ENCODE peak calls at places on chromosomes 6 and 20, in eight cellular contexts. One of them, this sample, is unnamed.

GRCh38 chr6:95071464-95071863 is 505.9 kb upstream of the MANEA start:
- DNase-seq in OCI-LY7: no peak
- DNase-seq in testis: no peak
- DNase-seq in CD8-positive, alpha-beta T cell: no peak
- DNase-seq in PC-9: no peak
- DNase-seq in ovary: no peak
- DNase-seq in astrocyte: no peak
- DNase-seq in kidney: no peak
- DNase-seq in this sample: no peak

GRCh38 chr6:110068592-110068967 is 90.5 kb downstream of the GPR6 start:
- DNase-seq in OCI-LY7: no peak
- DNase-seq in testis: no peak
- DNase-seq in CD8-positive, alpha-beta T cell: no peak
- DNase-seq in PC-9: no peak
- DNase-seq in ovary: no peak
- DNase-seq in astrocyte: no peak
- DNase-seq in kidney: no peak
- DNase-seq in this sample: no peak

GRCh38 chr6:122130026-122130348 is 269.5 kb upstream of the HSF2 start:
- DNase-seq in OCI-LY7: no peak
- DNase-seq in testis: no peak
- DNase-seq in CD8-positive, alpha-beta T cell: no peak
- DNase-seq in PC-9: no peak
- DNase-seq in ovary: no peak
- DNase-seq in astrocyte: no peak
- DNase-seq in kidney: no peak
- DNase-seq in this sample: no peak

GRCh38 chr6:132382630-132383175 is 18.6 kb downstream of the MOXD1 start:
- DNase-seq in OCI-LY7: peak
- DNase-seq in testis: no peak
- DNase-seq in CD8-positive, alpha-beta T cell: no peak
- DNase-seq in PC-9: no peak
- DNase-seq in ovary: no peak
- DNase-seq in astrocyte: no peak
- DNase-seq in kidney: no peak
- DNase-seq in this sample: no peak

GRCh38 chr6:160791459-160791858 is 89.4 kb downstream of the PLG start:
- DNase-seq in OCI-LY7: no peak
- DNase-seq in testis: no peak
- DNase-seq in CD8-positive, alpha-beta T cell: no peak
- DNase-seq in PC-9: peak
- DNase-seq in ovary: no peak
- DNase-seq in astrocyte: no peak
- DNase-seq in kidney: no peak
- DNase-seq in this sample: no peak

GRCh38 chr6:134175532-134176282 is 123.3 kb upstream of the SLC2A12 start:
- DNase-seq in OCI-LY7: no peak
- DNase-seq in testis: peak
- DNase-seq in CD8-positive, alpha-beta T cell: no peak
- DNase-seq in PC-9: peak
- DNase-seq in ovary: no peak
- DNase-seq in astrocyte: peak
- DNase-seq in kidney: peak
- DNase-seq in this sample: peak

GRCh38 chr6:148175511-148176188 is 167.0 kb upstream of the SASH1 start:
- DNase-seq in OCI-LY7: no peak
- DNase-seq in testis: no peak
- DNase-seq in CD8-positive, alpha-beta T cell: no peak
- DNase-seq in PC-9: no peak
- DNase-seq in ovary: no peak
- DNase-seq in astrocyte: no peak
- DNase-seq in kidney: no peak
- DNase-seq in this sample: no peak

GRCh38 chr6:63319911-63320310 is at the start of gene LGSN:
- DNase-seq in OCI-LY7: no peak
- DNase-seq in testis: no peak
- DNase-seq in CD8-positive, alpha-beta T cell: no peak
- DNase-seq in PC-9: no peak
- DNase-seq in ovary: no peak
- DNase-seq in astrocyte: no peak
- DNase-seq in kidney: no peak
- DNase-seq in this sample: no peak

GRCh38 chr6:34836008-34836407 is 44.1 kb downstream of the BLTP3A start:
- DNase-seq in OCI-LY7: no peak
- DNase-seq in testis: no peak
- DNase-seq in CD8-positive, alpha-beta T cell: no peak
- DNase-seq in PC-9: no peak
- DNase-seq in ovary: no peak
- DNase-seq in astrocyte: no peak
- DNase-seq in kidney: no peak
- DNase-seq in this sample: no peak

GRCh38 chr6:162785632-162786242 is 58.0 kb downstream of the PACRG start:
- DNase-seq in OCI-LY7: no peak
- DNase-seq in testis: no peak
- DNase-seq in CD8-positive, alpha-beta T cell: no peak
- DNase-seq in PC-9: no peak
- DNase-seq in ovary: no peak
- DNase-seq in astrocyte: no peak
- DNase-seq in kidney: peak
- DNase-seq in this sample: no peak

GRCh38 chr20:50980851-50981713 is 22.5 kb downstream of the MOCS3 start:
- DNase-seq in OCI-LY7: peak
- DNase-seq in testis: peak
- DNase-seq in CD8-positive, alpha-beta T cell: peak
- DNase-seq in PC-9: peak
- DNase-seq in ovary: peak
- DNase-seq in astrocyte: peak
- DNase-seq in kidney: no peak
- DNase-seq in this sample: no peak

GRCh38 chr6:95686858-95687257 is 109.5 kb downstream of the MANEA start:
- DNase-seq in OCI-LY7: no peak
- DNase-seq in testis: no peak
- DNase-seq in CD8-positive, alpha-beta T cell: no peak
- DNase-seq in PC-9: no peak
- DNase-seq in ovary: no peak
- DNase-seq in astrocyte: no peak
- DNase-seq in kidney: no peak
- DNase-seq in this sample: no peak

GRCh38 chr6:159929819-159930218 is 39.0 kb downstream of the MAS1 start:
- DNase-seq in OCI-LY7: no peak
- DNase-seq in testis: no peak
- DNase-seq in CD8-positive, alpha-beta T cell: peak
- DNase-seq in PC-9: no peak
- DNase-seq in ovary: peak
- DNase-seq in astrocyte: no peak
- DNase-seq in kidney: peak
- DNase-seq in this sample: no peak

GRCh38 chr6:157989541-157990289 is 8.1 kb downstream of the SYNJ2 start:
- DNase-seq in OCI-LY7: no peak
- DNase-seq in testis: peak
- DNase-seq in CD8-positive, alpha-beta T cell: no peak
- DNase-seq in PC-9: peak
- DNase-seq in ovary: peak
- DNase-seq in astrocyte: peak
- DNase-seq in kidney: peak
- DNase-seq in this sample: peak

GRCh38 chr6:79669766-79670165 is 38.6 kb downstream of the SH3BGRL2 start:
- DNase-seq in OCI-LY7: no peak
- DNase-seq in testis: no peak
- DNase-seq in CD8-positive, alpha-beta T cell: no peak
- DNase-seq in PC-9: no peak
- DNase-seq in ovary: no peak
- DNase-seq in astrocyte: no peak
- DNase-seq in kidney: no peak
- DNase-seq in this sample: no peak

GRCh38 chr6:122735618-122736017 is 43.9 kb upstream of the FABP7 start:
- DNase-seq in OCI-LY7: no peak
- DNase-seq in testis: no peak
- DNase-seq in CD8-positive, alpha-beta T cell: no peak
- DNase-seq in PC-9: no peak
- DNase-seq in ovary: no peak
- DNase-seq in astrocyte: no peak
- DNase-seq in kidney: no peak
- DNase-seq in this sample: no peak

GRCh38 chr20:25011831-25012241 is 19.3 kb upstream of the APMAP start:
- DNase-seq in OCI-LY7: no peak
- DNase-seq in testis: no peak
- DNase-seq in CD8-positive, alpha-beta T cell: no peak
- DNase-seq in PC-9: no peak
- DNase-seq in ovary: no peak
- DNase-seq in astrocyte: no peak
- DNase-seq in kidney: no peak
- DNase-seq in this sample: no peak

GRCh38 chr6:136426627-136427377 is 123.4 kb downstream of the MAP7 start:
- DNase-seq in OCI-LY7: no peak
- DNase-seq in testis: no peak
- DNase-seq in CD8-positive, alpha-beta T cell: no peak
- DNase-seq in PC-9: no peak
- DNase-seq in ovary: no peak
- DNase-seq in astrocyte: no peak
- DNase-seq in kidney: no peak
- DNase-seq in this sample: no peak

GRCh38 chr20:37385176-37385575 is 39.2 kb downstream of the SRC start:
- DNase-seq in OCI-LY7: no peak
- DNase-seq in testis: no peak
- DNase-seq in CD8-positive, alpha-beta T cell: no peak
- DNase-seq in PC-9: no peak
- DNase-seq in ovary: no peak
- DNase-seq in astrocyte: no peak
- DNase-seq in kidney: peak
- DNase-seq in this sample: no peak

GRCh38 chr6:170292111-170292777 is 1.4 kb upstream of the DLL1 start:
- DNase-seq in OCI-LY7: no peak
- DNase-seq in testis: no peak
- DNase-seq in CD8-positive, alpha-beta T cell: no peak
- DNase-seq in PC-9: no peak
- DNase-seq in ovary: peak
- DNase-seq in astrocyte: no peak
- DNase-seq in kidney: no peak
- DNase-seq in this sample: no peak

GRCh38 chr6:122612838-122613237 is 2.6 kb downstream of the PKIB start:
- DNase-seq in OCI-LY7: no peak
- DNase-seq in testis: no peak
- DNase-seq in CD8-positive, alpha-beta T cell: no peak
- DNase-seq in PC-9: no peak
- DNase-seq in ovary: no peak
- DNase-seq in astrocyte: no peak
- DNase-seq in kidney: no peak
- DNase-seq in this sample: no peak

GRCh38 chr6:44029489-44030185 is 97.6 kb downstream of the MRPL14 start:
- DNase-seq in OCI-LY7: no peak
- DNase-seq in testis: no peak
- DNase-seq in CD8-positive, alpha-beta T cell: no peak
- DNase-seq in PC-9: no peak
- DNase-seq in ovary: no peak
- DNase-seq in astrocyte: no peak
- DNase-seq in kidney: peak
- DNase-seq in this sample: peak

GRCh38 chr6:89260310-89260709 is 43.2 kb upstream of the GABRR1 start:
- DNase-seq in OCI-LY7: peak
- DNase-seq in testis: no peak
- DNase-seq in CD8-positive, alpha-beta T cell: no peak
- DNase-seq in PC-9: no peak
- DNase-seq in ovary: no peak
- DNase-seq in astrocyte: no peak
- DNase-seq in kidney: no peak
- DNase-seq in this sample: no peak

GRCh38 chr20:63295422-63295821 is 2.4 kb downstream of the COL20A1 start:
- DNase-seq in OCI-LY7: no peak
- DNase-seq in testis: no peak
- DNase-seq in CD8-positive, alpha-beta T cell: no peak
- DNase-seq in PC-9: no peak
- DNase-seq in ovary: no peak
- DNase-seq in astrocyte: no peak
- DNase-seq in kidney: no peak
- DNase-seq in this sample: no peak

GRCh38 chr6:118864330-118865166 is 29.4 kb upstream of the ASF1A start:
- DNase-seq in OCI-LY7: no peak
- DNase-seq in testis: no peak
- DNase-seq in CD8-positive, alpha-beta T cell: no peak
- DNase-seq in PC-9: no peak
- DNase-seq in ovary: no peak
- DNase-seq in astrocyte: peak
- DNase-seq in kidney: no peak
- DNase-seq in this sample: no peak

GRCh38 chr6:107800564-107801164 is 23.4 kb downstream of the SCML4 start:
- DNase-seq in OCI-LY7: no peak
- DNase-seq in testis: no peak
- DNase-seq in CD8-positive, alpha-beta T cell: no peak
- DNase-seq in PC-9: no peak
- DNase-seq in ovary: no peak
- DNase-seq in astrocyte: no peak
- DNase-seq in kidney: no peak
- DNase-seq in this sample: no peak
- TF ChIP-seq CTCF in OCI-LY7: peak
- TF ChIP-seq CTCF in testis: no peak
- TF ChIP-seq CTCF in CD8-positive, alpha-beta T cell: peak
- TF ChIP-seq CTCF in PC-9: no peak
- TF ChIP-seq CTCF in ovary: no peak
- TF ChIP-seq CTCF in astrocyte: peak
- TF ChIP-seq CTCF in kidney: peak
- TF ChIP-seq CTCF in this sample: no peak

GRCh38 chr20:59937150-59937549 is 3.0 kb downstream of the PPP1R3D start:
- DNase-seq in OCI-LY7: no peak
- DNase-seq in testis: no peak
- DNase-seq in CD8-positive, alpha-beta T cell: no peak
- DNase-seq in PC-9: no peak
- DNase-seq in ovary: no peak
- DNase-seq in astrocyte: no peak
- DNase-seq in kidney: no peak
- DNase-seq in this sample: no peak
- H3K27ac ChIP-seq in OCI-LY7: no peak
- H3K27ac ChIP-seq in testis: no peak
- H3K27ac ChIP-seq in CD8-positive, alpha-beta T cell: no peak
- H3K27ac ChIP-seq in PC-9: peak
- H3K27ac ChIP-seq in ovary: no peak
- H3K27ac ChIP-seq in astrocyte: no peak
- H3K27ac ChIP-seq in kidney: no peak
- H3K27ac ChIP-seq in this sample: no peak

GRCh38 chr20:14918281-14918680 is 580.9 kb upstream of the FLRT3 start:
- DNase-seq in OCI-LY7: no peak
- DNase-seq in testis: no peak
- DNase-seq in CD8-positive, alpha-beta T cell: no peak
- DNase-seq in PC-9: no peak
- DNase-seq in ovary: no peak
- DNase-seq in astrocyte: no peak
- DNase-seq in kidney: no peak
- DNase-seq in this sample: no peak
- TF ChIP-seq CTCF in OCI-LY7: no peak
- TF ChIP-seq CTCF in testis: no peak
- TF ChIP-seq CTCF in CD8-positive, alpha-beta T cell: no peak
- TF ChIP-seq CTCF in PC-9: no peak
- TF ChIP-seq CTCF in ovary: no peak
- TF ChIP-seq CTCF in astrocyte: no peak
- TF ChIP-seq CTCF in kidney: no peak
- TF ChIP-seq CTCF in this sample: no peak

DNA sequence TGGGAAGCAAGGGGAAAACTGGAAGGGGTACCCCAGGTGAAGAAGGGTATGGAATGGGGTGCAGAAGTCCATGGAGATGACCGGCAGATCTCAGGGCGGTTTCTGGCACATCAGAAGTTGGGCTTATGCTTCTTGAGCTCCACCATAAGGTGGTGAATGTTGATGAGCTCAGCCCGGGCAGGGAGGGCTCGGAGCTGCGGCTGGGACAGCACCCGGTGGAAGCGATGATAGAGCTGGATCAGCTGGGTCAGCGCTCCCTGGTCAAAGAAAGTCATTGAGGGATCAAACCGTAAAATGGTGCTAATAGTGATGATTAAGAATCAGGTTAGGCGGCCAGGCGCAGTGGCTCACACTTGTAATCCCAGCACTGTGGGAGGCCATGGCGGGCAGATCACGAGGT is 20.9 kb downstream of the VPS52 start:
- DNase-seq in OCI-LY7: no peak
- DNase-seq in testis: no peak
- DNase-seq in CD8-positive, alpha-beta T cell: no peak
- DNase-seq in PC-9: no peak
- DNase-seq in ovary: no peak
- DNase-seq in astrocyte: no peak
- DNase-seq in kidney: no peak
- DNase-seq in this sample: no peak
- H3K27ac ChIP-seq in OCI-LY7: no peak
- H3K27ac ChIP-seq in testis: peak
- H3K27ac ChIP-seq in CD8-positive, alpha-beta T cell: no peak
- H3K27ac ChIP-seq in PC-9: peak
- H3K27ac ChIP-seq in ovary: no peak
- H3K27ac ChIP-seq in astrocyte: peak
- H3K27ac ChIP-seq in kidney: no peak
- H3K27ac ChIP-seq in this sample: no peak

This sample was measured in upper lobe of right lung.